ENCODE peak calls at places on chromosomes 3 and 15, in six cellular contexts. Q, L, D, P, C and K are unnamed samples.

GRCh38 chr3:30073040-30073439 is 533.4 kb upstream of the TGFBR2 start:
- DNase-seq in Q (no peak), C (no peak), L (no peak), D (no peak), P (no peak), K (no peak)

GRCh38 chr3:155282416-155283091 is 10.9 kb downstream of the STRIT1 start:
- DNase-seq in Q (no peak), L (no peak), C (no peak), P (no peak), D (no peak), K (no peak)

GRCh38 chr3:9078561-9079240 is 115.4 kb upstream of the RAD18 start:
- DNase-seq in C (no peak), P (no peak), L (no peak), Q (no peak), D (no peak), K (no peak)

GRCh38 chr15:74844319-74845207 is 1.6 kb upstream of the ULK3 start:
- DNase-seq in P (no peak), C (no peak), Q (no peak), D (no peak), L (no peak), K (no peak)

GRCh38 chr3:24853685-24854341 is 359.2 kb upstream of the THRB start:
- DNase-seq in L (no peak), C (no peak), D (no peak), P (no peak), Q (no peak), K (no peak)

GRCh38 chr15:44659041-44659440 is 4.4 kb downstream of the SPG11 start:
- DNase-seq in D (no peak), Q (no peak), L (no peak), C (no peak), P (no peak), K (no peak)

GRCh38 chr15:60026555-60026954 is 22.4 kb downstream of the FOXB1 start:
- DNase-seq in D (no peak), C (no peak), P (no peak), L (no peak), Q (no peak), K (no peak)

GRCh38 chr3:42755681-42756578 is 17.1 kb downstream of the CCDC13 start:
- DNase-seq in P (no peak), C (no peak), Q (peak; percentile 12), L (peak; percentile 35), D (peak; percentile 51), K (peak; percentile 51)

GRCh38 chr3:126107960-126108688 is 24.2 kb upstream of the SLC41A3 start:
- DNase-seq in Q (no peak), D (no peak), P (no peak), L (no peak), C (no peak), K (no peak)

GRCh38 chr3:49723301-49723630 is 485 bp downstream of the GMPPB start:
- DNase-seq in Q (no peak), L (peak; percentile 87), C (no peak), D (peak; percentile 88), P (peak; percentile 67), K (peak; percentile 84)
- TF ChIP-seq POLR2A in Q (no peak), L (no peak), C (no peak), D (no peak), P (no peak), K (no peak)

DNA sequence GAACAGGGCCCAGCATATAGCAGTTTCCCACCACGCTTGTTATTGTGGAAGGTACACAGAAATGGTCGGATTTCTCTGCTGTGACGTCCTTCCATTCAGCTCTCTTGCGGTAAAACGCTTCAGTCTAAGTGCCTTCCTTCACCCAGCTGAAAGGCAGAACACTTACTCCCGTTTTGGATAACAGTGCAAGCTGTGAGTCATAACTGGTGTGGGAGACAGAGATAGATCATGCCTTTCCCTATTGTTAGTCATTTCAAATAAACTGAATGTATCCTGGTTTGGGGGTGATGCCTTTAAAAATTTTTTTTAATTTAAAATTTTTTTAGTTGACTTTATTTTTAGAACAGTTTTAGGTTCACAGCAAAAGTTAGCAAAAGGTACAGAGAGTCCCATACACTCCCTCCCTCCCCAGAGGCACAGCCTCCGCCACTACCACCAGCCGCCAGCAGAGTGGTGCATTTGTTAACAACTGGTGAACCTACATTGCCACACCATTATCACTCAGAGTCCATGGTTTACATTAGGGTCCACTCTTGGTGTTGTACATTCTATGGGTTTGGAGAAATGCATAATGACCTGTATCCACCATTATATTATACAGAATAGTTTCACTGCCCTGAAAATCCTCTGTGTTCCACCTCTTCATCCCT is 94.9 kb upstream of the NSMCE3 start:
- DNase-seq in L (no peak), Q (no peak), C (no peak), D (no peak), P (no peak), K (no peak)
- TF ChIP-seq POLR2AphosphoS5 in L (no peak), Q (no peak), C (no peak), D (no peak), P (no peak), K (no peak)

GRCh38 chr3:12585970-12586369 is 29.1 kb downstream of the MKRN2 start:
- DNase-seq in P (no peak), C (no peak), D (no peak), L (no peak), Q (no peak), K (no peak)
- TF ChIP-seq POLR2A in P (no peak), C (no peak), D (no peak), L (no peak), Q (no peak), K (no peak)

GRCh38 chr3:16399473-16399872 is 114.0 kb downstream of the RFTN1 start:
- DNase-seq in L (peak; percentile 80), P (no peak), C (no peak), Q (no peak), D (no peak), K (no peak)
- TF ChIP-seq POLR2AphosphoS5 in L (no peak), P (no peak), C (no peak), Q (no peak), D (no peak), K (no peak)

GRCh38 chr3:123620338-123620737 is 35.5 kb upstream of the HACD2 start:
- DNase-seq in P (no peak), C (no peak), Q (no peak), L (no peak), D (peak; percentile 48), K (no peak)
- TF ChIP-seq POLR2A in P (peak; percentile 16), C (no peak), Q (no peak), L (no peak), D (peak; percentile 74), K (no peak)

DNA sequence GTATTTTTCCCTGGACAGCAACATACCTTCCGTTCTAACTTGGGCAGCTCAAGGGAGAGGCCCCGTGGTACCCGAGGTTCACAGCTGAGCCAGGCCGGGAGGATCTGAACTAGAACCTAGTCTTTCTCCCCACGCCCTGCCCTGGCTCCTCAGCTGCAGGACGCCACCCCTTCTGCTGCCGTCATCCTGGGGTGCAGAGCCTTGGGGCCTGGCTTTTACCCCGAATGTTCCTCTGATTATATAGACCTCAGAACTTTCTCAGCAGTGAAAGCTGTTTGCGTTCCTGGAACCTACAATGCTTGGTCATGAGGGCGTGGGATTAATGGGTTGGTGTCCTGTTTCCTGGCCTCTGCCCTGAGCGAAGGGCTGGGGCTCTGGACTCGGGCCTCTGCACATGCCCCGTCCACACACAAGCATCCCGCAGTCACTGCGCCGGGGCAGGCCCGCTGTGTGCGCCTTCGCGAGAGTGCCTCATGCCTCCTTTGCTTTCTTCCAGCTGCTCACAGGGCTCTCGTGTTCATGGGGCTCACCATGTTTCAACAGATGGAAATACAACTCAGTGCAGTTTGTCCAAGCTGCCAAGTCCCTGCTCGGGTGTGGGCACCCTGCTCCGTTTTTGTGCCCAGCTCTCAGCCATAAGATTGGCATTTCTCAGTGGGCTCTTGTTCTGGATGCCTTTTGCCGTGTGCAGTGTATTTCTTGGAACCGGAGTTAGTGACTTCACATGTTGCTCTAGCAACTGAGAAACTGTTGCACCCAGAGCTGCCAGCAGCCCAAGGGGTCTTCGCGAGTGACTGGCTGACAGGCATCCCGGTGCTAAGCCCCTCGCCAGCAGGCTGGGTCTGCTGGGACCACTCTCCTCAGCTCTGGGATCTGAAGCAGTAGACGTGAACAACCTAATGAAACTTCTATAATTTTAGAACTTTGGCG is 20.4 kb downstream of the SYNM start:
- DNase-seq in L (no peak), D (no peak), Q (peak; percentile 40), P (no peak), C (no peak), K (no peak)
- TF ChIP-seq POLR2AphosphoS5 in L (no peak), D (no peak), Q (no peak), P (no peak), C (peak; percentile 37), K (no peak)

DNA sequence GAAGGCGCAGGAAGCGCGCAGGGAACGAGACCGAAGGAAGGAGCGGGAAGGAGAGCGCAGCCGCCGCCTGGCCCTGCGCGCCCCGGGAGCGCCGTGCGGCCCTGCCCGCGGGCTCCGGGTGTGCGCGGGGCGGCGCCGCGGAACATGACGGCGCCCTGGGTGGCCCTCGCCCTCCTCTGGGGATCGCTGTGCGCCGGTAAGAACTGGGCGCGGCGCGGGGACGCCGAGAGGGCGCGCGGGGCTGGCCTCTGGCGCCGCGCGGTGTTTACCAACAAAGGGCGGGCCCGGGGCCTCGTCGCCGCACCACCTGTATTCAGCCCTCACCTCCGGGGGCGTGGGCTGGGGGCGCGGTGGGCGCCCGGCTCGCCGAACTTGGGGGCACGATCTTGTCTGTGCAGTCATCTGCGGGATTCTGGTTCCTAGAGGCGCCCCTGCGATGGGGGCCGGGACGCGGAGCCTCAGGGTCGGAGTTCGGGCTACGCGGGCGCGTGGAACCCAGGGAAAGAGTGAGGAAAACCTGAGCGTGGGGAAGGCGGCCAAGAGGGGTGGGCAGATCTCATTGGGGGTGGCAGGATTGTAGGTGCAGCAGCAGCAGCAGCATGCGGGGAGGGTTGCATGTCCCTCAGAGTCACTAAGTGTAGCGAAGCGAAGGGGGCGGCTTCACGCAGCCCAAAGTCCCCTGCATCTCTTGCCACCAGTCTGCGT is 641 bp downstream of the ACVR2B start:
- DNase-seq in P (no peak), Q (peak; percentile 36), D (peak; percentile 76), C (no peak), L (no peak), K (peak; percentile 65)
- TF ChIP-seq POLR2A in P (no peak), Q (no peak), D (peak; percentile 65), C (no peak), L (no peak), K (no peak)

GRCh38 chr3:117606860-117607259 is 897.3 kb downstream of the TUSC7 start:
- DNase-seq in D (no peak), L (no peak), P (no peak), C (no peak), Q (no peak), K (no peak)

GRCh38 chr3:117609330-117609729 is 899.8 kb downstream of the TUSC7 start:
- DNase-seq in P (no peak), L (no peak), D (no peak), Q (no peak), C (no peak), K (no peak)

GRCh38 chr3:117611242-117611641 is 901.7 kb downstream of the TUSC7 start:
- DNase-seq in D (no peak), C (no peak), L (no peak), P (no peak), Q (no peak), K (no peak)

GRCh38 chr3:117610156-117610555 is 900.6 kb downstream of the TUSC7 start:
- DNase-seq in C (no peak), L (no peak), Q (peak; percentile 50), P (no peak), D (no peak), K (no peak)
- TF ChIP-seq POLR2AphosphoS5 in C (no peak), L (no peak), Q (no peak), P (no peak), D (no peak), K (no peak)